ENCODE peak calls at places on chromosomes 16 and 17, in seven cellular contexts. U is glutamatergic neuron, V is kidney epithelial cell, O is epithelial cell of proximal tubule, Y is PC-9, S is AG09319, X is Panc1. E is an unnamed sample.

GRCh38 chr17:17998934-17999333 is 26.3 kb downstream of the DRC3 start:
- DNase-seq in U (no peak), V (no peak), O (no peak), Y (no peak), S (no peak), X (no peak), E (no peak)

GRCh38 chr16:55240933-55241332 is 83.1 kb upstream of the IRX6 start:
- DNase-seq in U (no peak), V (no peak), O (no peak), Y (no peak), S (no peak), X (no peak), E (no peak)

GRCh38 chr17:75561927-75562603 is 25.5 kb upstream of the MYO15B start:
- DNase-seq in U (no peak), V (no peak), O (no peak), Y (no peak), S (peak), X (no peak), E (peak)

GRCh38 chr16:55672471-55672870 is 16.7 kb downstream of the SLC6A2 start:
- DNase-seq in U (no peak), V (no peak), O (no peak), Y (no peak), S (peak), X (no peak), E (peak)

GRCh38 chr17:82019905-82020873 is 2.5 kb downstream of the CENPX start:
- DNase-seq in U (peak), V (no peak), O (no peak), Y (no peak), S (no peak), X (no peak), E (peak)

GRCh38 chr17:73691321-73691766 is 47.1 kb upstream of the SDK2 start:
- DNase-seq in U (no peak), V (no peak), O (no peak), Y (no peak), S (no peak), X (no peak), E (no peak)

GRCh38 chr17:40820228-40820838 is 2.1 kb downstream of the KRT10 start:
- DNase-seq in U (no peak), V (no peak), O (no peak), Y (no peak), S (no peak), X (no peak), E (no peak)

GRCh38 chr17:27868565-27868964 is 24.6 kb downstream of the LYRM9 start:
- DNase-seq in U (no peak), V (no peak), O (no peak), Y (no peak), S (no peak), X (no peak), E (no peak)

GRCh38 chr17:6556121-6557039 is at the start of gene PITPNM3:
- DNase-seq in U (peak), V (no peak), O (no peak), Y (no peak), S (no peak), X (no peak), E (no peak)

GRCh38 chr17:78484300-78485159 is 92.7 kb downstream of the DNAH17 start:
- DNase-seq in U (no peak), V (no peak), O (no peak), Y (no peak), S (no peak), X (no peak), E (peak)

GRCh38 chr17:12686486-12686885 is 20.8 kb downstream of the MYOCD start:
- DNase-seq in U (no peak), V (no peak), O (no peak), Y (no peak), S (no peak), X (no peak), E (no peak)

GRCh38 chr16:59192551-59193199 is 458.6 kb upstream of the GOT2 start:
- DNase-seq in U (peak), V (no peak), O (no peak), Y (no peak), S (no peak), X (no peak), E (peak)

GRCh38 chr16:66954097-66954659 is 6.9 kb upstream of the CES3 start:
- DNase-seq in U (peak), V (no peak), O (no peak), Y (peak), S (peak), X (no peak), E (peak)

DNA sequence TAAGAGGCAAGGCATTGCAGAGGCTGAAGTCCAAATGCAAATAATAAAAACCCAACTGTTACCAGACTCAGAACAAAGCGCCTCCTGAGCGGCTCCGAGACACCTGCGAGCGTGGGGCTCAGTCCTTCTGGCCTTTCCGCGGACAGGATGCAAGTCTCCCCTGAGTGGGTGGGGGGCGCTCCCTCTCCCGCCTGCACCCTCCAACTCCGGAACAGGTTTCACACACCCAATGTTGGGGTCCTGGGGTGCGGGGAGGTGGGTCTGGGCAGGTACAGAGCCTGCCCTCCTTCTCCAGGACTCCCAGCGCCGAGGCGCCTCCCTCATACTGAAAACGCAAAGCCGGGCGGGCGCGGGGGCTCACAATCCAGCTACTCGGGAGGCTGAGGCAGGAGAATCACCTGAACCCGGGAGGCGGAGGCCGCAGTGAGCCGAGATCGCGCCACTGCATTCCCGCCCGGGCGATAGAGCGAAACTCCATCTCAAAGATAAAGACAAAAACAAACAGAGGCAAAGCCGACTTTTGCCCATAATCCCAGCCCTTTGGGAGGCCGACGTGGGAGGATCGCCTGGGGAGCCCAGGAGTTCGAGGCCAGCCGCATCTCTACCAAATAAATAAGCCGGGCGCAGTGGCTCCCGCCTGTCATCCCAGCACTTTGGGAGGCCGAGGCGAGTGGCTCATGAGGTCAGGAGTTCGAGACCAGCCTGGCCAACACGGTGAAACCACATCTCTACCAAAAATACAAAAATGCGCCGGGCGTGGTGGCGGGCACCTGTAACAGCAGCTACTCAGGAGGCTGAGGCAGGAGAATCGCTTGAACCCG is 893 bp downstream of the GINS2 start:
- DNase-seq in U (no peak), V (no peak), O (no peak), Y (no peak), S (no peak), X (no peak), E (no peak)
- TF ChIP-seq CTCF in U (no peak), V (no peak), O (no peak), Y (no peak), S (no peak), X (no peak), E (no peak)

GRCh38 chr16:14015948-14016347 is 55.2 kb upstream of the MRTFB start:
- DNase-seq in U (no peak), V (peak), O (peak), Y (peak), S (peak), X (peak), E (peak)
- TF ChIP-seq CTCF in U (no peak), V (no peak), O (no peak), Y (no peak), S (peak), X (no peak), E (no peak)

GRCh38 chr17:43665387-43666101 is 3.8 kb upstream of the MEOX1 start:
- DNase-seq in U (no peak), V (peak), O (no peak), Y (no peak), S (no peak), X (no peak), E (no peak)

GRCh38 chr17:43665038-43665386 is 3.3 kb upstream of the MEOX1 start:
- DNase-seq in U (peak), V (no peak), O (no peak), Y (no peak), S (no peak), X (no peak), E (no peak)

GRCh38 chr17:43669971-43670644 is 8.4 kb upstream of the MEOX1 start:
- DNase-seq in U (no peak), V (no peak), O (no peak), Y (peak), S (no peak), X (no peak), E (no peak)

GRCh38 chr17:43670645-43671074 is 8.9 kb upstream of the MEOX1 start:
- DNase-seq in U (no peak), V (no peak), O (no peak), Y (no peak), S (no peak), X (no peak), E (no peak)

DNA sequence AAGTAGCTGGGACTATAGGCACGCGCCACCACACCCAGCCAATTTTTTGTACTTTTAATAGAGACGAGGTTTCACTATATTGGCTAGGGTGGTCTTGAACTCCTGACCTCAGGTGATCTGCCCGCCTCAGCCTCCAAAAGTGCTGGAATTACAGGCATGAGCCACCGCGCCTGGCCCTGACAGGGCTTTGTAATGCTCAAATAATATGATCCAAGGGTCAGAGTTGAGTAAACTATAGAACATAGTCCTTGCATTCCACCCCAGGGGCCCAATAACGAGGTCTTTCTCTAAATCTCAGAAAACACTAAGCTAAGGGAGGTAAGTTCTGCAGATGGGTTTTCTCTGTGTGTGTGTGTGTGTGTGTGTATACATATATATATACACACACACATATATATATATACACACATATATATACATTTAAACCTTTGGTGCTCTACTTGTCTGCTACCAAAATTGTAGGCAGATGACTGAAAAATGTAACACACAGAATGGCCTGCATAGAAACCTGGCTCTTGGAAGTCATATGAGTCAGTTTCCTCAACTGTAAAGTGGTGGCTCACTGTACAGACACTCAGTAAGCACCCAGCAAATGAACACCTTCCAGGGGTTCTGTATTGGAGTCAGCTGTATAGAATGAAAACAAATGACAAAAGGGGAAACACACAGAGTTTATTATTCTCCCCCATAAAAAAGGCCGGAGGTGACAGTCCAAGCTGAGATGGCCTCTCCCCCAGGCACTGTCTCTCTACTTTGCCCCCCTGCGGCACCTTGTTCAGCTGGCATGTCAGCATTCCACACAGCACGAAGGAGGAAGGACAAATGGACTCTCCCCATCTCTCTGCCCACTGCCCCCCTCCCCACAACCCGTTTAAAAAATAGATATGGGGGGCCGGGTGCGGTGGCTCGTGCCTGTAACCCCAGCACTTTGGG is 6.0 kb upstream of the MEOX1 start:
- DNase-seq in U (no peak), V (no peak), O (no peak), Y (peak), S (no peak), X (no peak), E (peak)
- TF ChIP-seq CTCF in U (no peak), V (no peak), O (no peak), Y (no peak), S (no peak), X (no peak), E (no peak)

DNA sequence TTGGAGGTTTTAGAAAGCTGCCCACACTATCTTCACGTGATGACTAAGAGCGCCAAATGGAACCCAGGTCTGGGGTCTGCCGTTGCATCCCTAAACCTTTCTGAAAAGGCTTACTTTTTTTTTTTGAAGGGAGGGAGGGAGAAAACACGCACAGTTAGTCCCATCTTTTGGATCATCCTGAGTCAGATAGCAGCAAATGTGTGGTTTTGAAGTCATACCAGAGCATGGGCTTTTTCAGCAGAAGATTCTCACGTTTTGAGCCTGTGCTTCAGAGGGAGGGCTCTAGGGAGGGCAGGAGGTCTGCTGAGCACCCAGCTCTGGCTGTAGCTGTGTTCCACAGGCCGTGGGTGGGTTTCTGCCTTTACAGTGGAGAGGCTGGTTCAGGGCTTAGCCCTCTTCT is 194.7 kb downstream of the SNX29 start:
- DNase-seq in U (no peak), V (no peak), O (no peak), Y (no peak), S (no peak), X (no peak), E (no peak)
- TF ChIP-seq CTCF in U (no peak), V (no peak), O (no peak), Y (no peak), S (no peak), X (no peak), E (no peak)

GRCh38 chr17:33657181-33657580 is 364.1 kb upstream of the ASIC2 start:
- DNase-seq in U (no peak), V (no peak), O (no peak), Y (no peak), S (no peak), X (no peak), E (no peak)

GRCh38 chr17:33647976-33648375 is 354.9 kb upstream of the ASIC2 start:
- DNase-seq in U (peak), V (no peak), O (no peak), Y (no peak), S (no peak), X (no peak), E (no peak)

GRCh38 chr17:33653389-33653788 is 360.3 kb upstream of the ASIC2 start:
- DNase-seq in U (no peak), V (no peak), O (no peak), Y (no peak), S (no peak), X (no peak), E (no peak)

GRCh38 chr17:33651631-33652030 is 358.5 kb upstream of the ASIC2 start:
- DNase-seq in U (no peak), V (no peak), O (no peak), Y (no peak), S (no peak), X (no peak), E (no peak)
- TF ChIP-seq CTCF in U (no peak), V (no peak), O (peak), Y (no peak), S (no peak), X (peak), E (no peak)

DNA sequence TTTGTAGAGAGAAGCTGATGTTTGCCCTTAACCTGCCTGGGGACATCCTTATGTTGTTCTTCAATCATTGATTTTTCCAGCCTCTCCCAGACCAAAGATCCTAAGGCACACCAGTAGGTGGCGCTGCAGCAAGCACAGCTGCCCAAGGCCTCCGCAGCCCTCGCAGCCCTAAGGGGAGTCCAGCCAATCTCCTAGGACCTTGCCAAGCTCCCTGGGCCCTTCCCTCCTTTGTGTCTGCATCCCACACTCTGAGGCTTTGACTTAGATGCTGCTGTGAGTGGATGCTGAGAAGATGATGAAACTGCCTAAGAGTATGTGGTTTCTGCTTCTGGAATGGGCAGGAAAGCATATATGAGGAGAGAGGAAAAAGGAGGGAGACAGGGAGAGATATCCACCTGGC is 47.1 kb downstream of the SPACA3 start:
- DNase-seq in U (peak), V (no peak), O (no peak), Y (no peak), S (peak), X (no peak), E (peak)
- TF ChIP-seq CTCF in U (peak), V (peak), O (peak), Y (peak), S (peak), X (peak), E (peak)